ENCODE peak calls at places on chromosomes 4 and X, in nine cellular contexts. B is RCC 7860; O is natural killer cell; Y is fibroblast of pulmonary artery; Z is CD8-positive, alpha-beta T cell; U is CD4-positive, CD25-positive, alpha-beta regulatory T cell; X is T-helper 17 cell; A is NCI-H1092 treated with DMSO at 0.1 percent for 48 hours; G is ureter. V is an unnamed sample.
A peak's percentile ranks its signal among the peaks of the same experiment; 100 is the strongest.

GRCh38 chrX:39816871-39817731 is 280.7 kb downstream of the BCOR start:
- DNase-seq in B (no peak), O (no peak), Y (peak; percentile 49), Z (no peak), U (no peak), X (no peak), A (no peak), G (no peak), V (no peak)

GRCh38 chrX:111090458-111090857 is 5.5 kb upstream of the PAK3 start:
- DNase-seq in B (no peak), O (no peak), Y (no peak), Z (no peak), U (no peak), X (no peak), A (no peak), G (no peak), V (peak; percentile 21)

GRCh38 chr4:4914059-4914820 is 54.8 kb downstream of the MSX1 start:
- DNase-seq in B (no peak), O (no peak), Y (peak; percentile 72), Z (no peak), U (no peak), X (no peak), A (no peak), G (no peak), V (no peak)

GRCh38 chr4:113820164-113820563 is 58.6 kb upstream of the CAMK2D start:
- DNase-seq in B (no peak), O (no peak), Y (no peak), Z (no peak), U (no peak), X (no peak), A (no peak), G (no peak), V (no peak)

GRCh38 chr4:2697995-2698414 is 58.1 kb downstream of the TNIP2 start:
- DNase-seq in B (no peak), O (no peak), Y (no peak), Z (no peak), U (no peak), X (no peak), A (no peak), G (no peak), V (no peak)

GRCh38 chrX:106707771-106708454 is 18.6 kb upstream of the RNF128 start:
- DNase-seq in B (peak; percentile 95), O (no peak), Y (peak; percentile 74), Z (no peak), U (no peak), X (no peak), A (no peak), G (no peak), V (no peak)

GRCh38 chrX:143781103-143781502 is 60.6 kb upstream of the SPANXN2 start:
- DNase-seq in B (peak; percentile 81), O (no peak), Y (peak; percentile 15), Z (no peak), U (no peak), X (no peak), A (no peak), G (no peak), V (no peak)

GRCh38 chrX:74422576-74423288 is 1.4 kb downstream of the SLC16A2 start:
- DNase-seq in B (no peak), O (peak; percentile 15), Y (peak; percentile 56), Z (no peak), U (no peak), X (no peak), A (peak; percentile 44), G (peak; percentile 50), V (peak; percentile 33)

GRCh38 chr4:101921370-101921769 is 130.8 kb downstream of the BANK1 start:
- DNase-seq in B (no peak), O (no peak), Y (no peak), Z (no peak), U (no peak), X (no peak), A (no peak), G (no peak), V (no peak)

GRCh38 chr4:154559141-154559841 is 3.5 kb upstream of the FGB start:
- DNase-seq in B (peak; percentile 26), O (no peak), Y (peak; percentile 73), Z (no peak), U (no peak), X (no peak), A (peak; percentile 34), G (no peak), V (peak; percentile 18)

GRCh38 chr4:113389160-113389559 is 339.7 kb downstream of the ANK2 start:
- DNase-seq in B (no peak), O (no peak), Y (no peak), Z (no peak), U (no peak), X (no peak), A (no peak), G (no peak), V (no peak)

GRCh38 chrX:115490814-115491213 is 70.2 kb upstream of the PLS3 start:
- DNase-seq in B (no peak), O (no peak), Y (no peak), Z (no peak), U (no peak), X (no peak), A (no peak), G (no peak), V (no peak)

GRCh38 chrX:43703211-43703791 is 47.2 kb downstream of the MAOA start:
- DNase-seq in B (peak; percentile 46), O (no peak), Y (peak; percentile 88), Z (no peak), U (no peak), X (no peak), A (no peak), G (no peak), V (no peak)

GRCh38 chrX:9171841-9172240 is 137.9 kb upstream of the FAM9B start:
- DNase-seq in B (peak; percentile 79), O (no peak), Y (peak; percentile 17), Z (no peak), U (no peak), X (no peak), A (no peak), G (no peak), V (no peak)

GRCh38 chrX:107628662-107629532 is 587 bp downstream of the PRPS1 start:
- DNase-seq in B (peak; percentile 20), O (peak; percentile 26), Y (no peak), Z (peak; percentile 18), U (peak; percentile 41), X (peak; percentile 21), A (peak; percentile 59), G (no peak), V (peak; percentile 30)

GRCh38 chrX:4708970-4709760 is 995.7 kb upstream of the PRKX start:
- DNase-seq in B (no peak), O (no peak), Y (no peak), Z (no peak), U (no peak), X (no peak), A (no peak), G (peak; percentile 44), V (no peak)

GRCh38 chr4:141711211-141711610 is 74.8 kb downstream of the IL15 start:
- DNase-seq in B (no peak), O (no peak), Y (peak; percentile 67), Z (no peak), U (no peak), X (no peak), A (no peak), G (no peak), V (peak; percentile 22)

GRCh38 chr4:123616970-123617392 is 220.4 kb downstream of the SPRY1 start:
- DNase-seq in B (no peak), O (peak; percentile 29), Y (peak; percentile 95), Z (peak; percentile 1), U (peak; percentile 20), X (peak; percentile 43), A (peak; percentile 93), G (peak; percentile 62), V (no peak)

GRCh38 chrX:49041683-49042529 is 1.3 kb downstream of the TFE3 start:
- DNase-seq in B (peak; percentile 65), O (no peak), Y (peak; percentile 52), Z (no peak), U (no peak), X (no peak), A (no peak), G (no peak), V (no peak)

GRCh38 chr4:10063544-10064300 is 42.4 kb upstream of the SLC2A9 start:
- DNase-seq in B (peak; percentile 74), O (no peak), Y (peak; percentile 95), Z (no peak), U (no peak), X (no peak), A (peak; percentile 55), G (peak; percentile 73), V (peak; percentile 64)

GRCh38 chr4:101019941-101020401 is 327.4 kb downstream of the PPP3CA start:
- DNase-seq in B (peak; percentile 8), O (no peak), Y (no peak), Z (no peak), U (peak; percentile 22), X (no peak), A (no peak), G (no peak), V (no peak)

GRCh38 chr4:143082698-143083097 is 102.0 kb upstream of the USP38 start:
- DNase-seq in B (no peak), O (no peak), Y (no peak), Z (no peak), U (no peak), X (no peak), A (no peak), G (no peak), V (no peak)

GRCh38 chr4:37666625-37667071 is 19.5 kb downstream of the RELL1 start:
- DNase-seq in B (peak; percentile 98), O (no peak), Y (peak; percentile 91), Z (no peak), U (no peak), X (no peak), A (no peak), G (peak; percentile 62), V (no peak)